ENCODE peak calls at places on chromosomes 5 and 9, in nine cellular contexts. B, H, Z, Y, J, O, F, X and G are unnamed samples. For H4K20me1 and H3K9me3, the result is how much of the 10 kb centered on the place peaks cover.

GRCh38 chr5:30572279-30572678 is 621.2 kb upstream of the CDH6 start:
- DNase-seq in O (no peak), H (peak), B (no peak), X (peak), J (no peak), F (no peak), Z (no peak), Y (no peak), G (no peak)

GRCh38 chr9:133876144-133876543 is 116.0 kb downstream of the VAV2 start:
- DNase-seq in F (no peak), B (no peak), O (peak), Z (no peak), X (no peak), Y (no peak), H (no peak), J (no peak), G (peak)

GRCh38 chr5:154968953-154969352 is 28.1 kb downstream of the MRPL22 start:
- DNase-seq in Z (no peak), J (no peak), B (no peak), H (no peak), Y (no peak), F (no peak), X (no peak), O (peak), G (no peak)

GRCh38 chr9:29212590-29213373 is 1639.5 kb upstream of the C9orf72 start:
- DNase-seq in F (no peak), J (peak), Y (no peak), Z (peak), O (no peak), H (no peak), X (no peak), B (no peak), G (peak)

GRCh38 chr5:169980418-169981053 is at the start of gene INSYN2B:
- DNase-seq in F (peak), O (peak), B (peak), H (peak), Z (peak), J (peak), Y (peak), X (peak), G (peak)

GRCh38 chr5:172410160-172410559 is 44.2 kb downstream of the SH3PXD2B start:
- DNase-seq in B (no peak), X (peak), Y (peak), O (no peak), J (peak), H (peak), F (no peak), Z (no peak), G (no peak)

GRCh38 chr9:125477089-125477544 is 215.5 kb downstream of the GAPVD1 start:
- DNase-seq in F (no peak), O (peak), H (no peak), Z (no peak), B (no peak), J (no peak), Y (no peak), X (no peak), G (no peak)

GRCh38 chr5:179777909-179778308 is 15.9 kb upstream of the LTC4S start:
- DNase-seq in Z (no peak), Y (no peak), X (no peak), F (no peak), H (no peak), O (no peak), B (no peak), J (no peak), G (no peak)

GRCh38 chr5:82068723-82069122 is 96.9 kb downstream of the ATG10 start:
- DNase-seq in H (no peak), J (peak), Z (peak), Y (no peak), O (no peak), B (no peak), X (no peak), F (no peak), G (no peak)

GRCh38 chr5:103434057-103434456 is 128.5 kb downstream of the NUDT12 start:
- DNase-seq in Y (no peak), J (no peak), H (no peak), F (no peak), Z (no peak), B (no peak), X (no peak), O (no peak), G (peak)

GRCh38 chr5:135605221-135605620 is 26.4 kb upstream of the CXCL14 start:
- DNase-seq in Y (no peak), O (no peak), B (no peak), Z (no peak), X (no peak), H (no peak), J (no peak), F (no peak), G (no peak)

GRCh38 chr5:2695200-2695891 is 56.1 kb downstream of the IRX2 start:
- DNase-seq in F (no peak), O (no peak), Y (no peak), B (no peak), H (peak), J (peak), X (peak), Z (no peak), G (no peak)

GRCh38 chr9:129836342-129837007 is 1.2 kb downstream of the USP20 start:
- DNase-seq in Y (no peak), O (peak), X (no peak), F (no peak), H (no peak), J (peak), B (no peak), Z (no peak), G (no peak)

GRCh38 chr5:139642891-139643871 is 5.0 kb upstream of the CXXC5 start:
- DNase-seq in H (no peak), O (no peak), Z (no peak), X (no peak), J (no peak), B (no peak), F (no peak), Y (no peak), G (peak)

GRCh38 chr5:6734243-6734695 is 21.0 kb downstream of the TENT4A start:
- DNase-seq in O (no peak), F (no peak), B (no peak), Z (no peak), H (peak), X (peak), Y (peak), J (peak), G (no peak)

DNA sequence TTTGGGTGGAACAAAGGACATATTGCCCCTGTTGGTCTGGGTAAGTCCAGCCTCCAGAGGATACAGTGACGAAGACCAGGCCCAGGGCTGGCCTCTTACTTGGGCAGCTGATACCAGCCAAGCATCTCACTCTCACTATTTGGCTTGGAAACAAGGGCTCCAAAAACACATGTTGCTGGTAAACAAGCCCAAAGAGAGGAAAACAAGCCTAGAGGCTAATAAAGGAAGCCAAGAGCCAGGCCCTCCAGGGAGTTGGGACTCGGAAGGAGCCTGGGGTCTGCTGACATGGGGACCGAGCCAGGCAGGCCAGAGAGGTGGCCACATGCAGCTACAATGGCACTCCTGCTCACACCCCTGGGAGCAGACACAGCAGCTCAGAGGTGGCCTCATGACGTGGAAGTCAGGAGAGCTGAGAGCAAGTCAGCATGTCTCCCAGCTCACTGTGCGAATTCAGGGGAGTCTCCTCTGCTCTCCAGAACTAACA is 5.7 kb downstream of the SPARC start:
- DNase-seq in B (no peak), O (no peak), J (peak), Y (peak), Z (no peak), H (peak), F (no peak), X (peak), G (no peak)
- H4K20me1 ChIP-seq in B (under half), O (under half), J (under half), Y (half or more), Z (under half), H (half or more), F (under half), X (under half), G (under half)

DNA sequence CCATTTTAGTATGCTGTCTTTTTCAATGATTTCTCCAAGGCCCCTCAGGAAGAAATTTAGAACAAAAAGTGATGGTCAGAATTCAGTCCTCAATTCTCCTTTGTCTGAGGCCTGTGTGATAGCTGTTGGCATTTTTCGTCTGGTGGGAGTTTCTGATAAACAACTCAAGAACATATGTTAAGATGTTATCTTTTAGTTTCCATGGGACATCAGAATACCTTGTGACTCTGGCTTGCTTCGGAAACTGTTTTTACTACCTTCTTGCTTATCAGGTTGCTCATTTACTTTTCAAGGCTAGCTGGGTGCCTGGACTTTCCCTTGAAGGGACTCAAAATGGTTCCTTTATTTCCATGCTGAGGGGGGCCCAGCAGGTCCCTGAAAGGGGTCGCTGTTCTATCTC is 97.2 kb downstream of the INVS start:
- DNase-seq in F (no peak), O (no peak), B (no peak), Y (no peak), X (no peak), H (no peak), J (no peak), Z (no peak), G (no peak)
- H3K9ac ChIP-seq in F (no peak), O (no peak), B (no peak), Y (no peak), X (no peak), H (no peak), J (no peak), Z (no peak), G (no peak)

GRCh38 chr9:4238522-4238921 is 61.3 kb downstream of the GLIS3 start:
- DNase-seq in B (no peak), O (no peak), J (peak), Z (no peak), Y (peak), F (peak), H (peak), X (peak), G (no peak)

GRCh38 chr9:4242239-4242638 is 57.6 kb downstream of the GLIS3 start:
- DNase-seq in Z (no peak), X (no peak), O (no peak), F (no peak), Y (no peak), H (no peak), B (no peak), J (no peak), G (no peak)

GRCh38 chr9:4235951-4236804 is 63.7 kb downstream of the GLIS3 start:
- DNase-seq in X (peak), Y (peak), B (no peak), J (peak), O (no peak), H (peak), Z (no peak), F (peak), G (no peak)

GRCh38 chr9:4241552-4241951 is 58.3 kb downstream of the GLIS3 start:
- DNase-seq in J (no peak), B (no peak), F (no peak), X (no peak), Z (no peak), H (no peak), Y (no peak), O (no peak), G (no peak)

GRCh38 chr9:4237748-4238511 is 61.9 kb downstream of the GLIS3 start:
- DNase-seq in Y (no peak), F (no peak), B (no peak), H (peak), Z (no peak), O (no peak), J (peak), X (peak), G (peak)
- H3K9me3 ChIP-seq in Y (under half), F (under half), B (under half), H (under half), Z (under half), O (under half), J (under half), X (under half), G (under half)

GRCh38 chr5:134079748-134080581 is 34.5 kb upstream of the TCF7 start:
- DNase-seq in Z (no peak), X (no peak), O (no peak), F (no peak), B (no peak), H (no peak), Y (no peak), J (no peak), G (no peak)

GRCh38 chr5:134084166-134084565 is 30.3 kb upstream of the TCF7 start:
- DNase-seq in Y (no peak), H (no peak), F (no peak), X (no peak), Z (no peak), J (no peak), O (no peak), B (no peak), G (no peak)

GRCh38 chr5:134084570-134084969 is 29.9 kb upstream of the TCF7 start:
- DNase-seq in J (no peak), O (no peak), Y (no peak), Z (no peak), B (no peak), H (no peak), X (no peak), F (no peak), G (no peak)

GRCh38 chr5:134083517-134083916 is 31.0 kb upstream of the TCF7 start:
- DNase-seq in X (peak), O (no peak), Z (no peak), Y (peak), H (peak), F (no peak), J (peak), B (no peak), G (no peak)

GRCh38 chr5:134082264-134082992 is 32.1 kb upstream of the TCF7 start:
- DNase-seq in H (peak), J (peak), Z (no peak), F (no peak), Y (no peak), O (no peak), X (peak), B (no peak), G (no peak)
- H4K20me1 ChIP-seq in H (under half), J (under half), Z (under half), F (under half), Y (under half), O (under half), X (under half), B (under half), G (under half)